ENCODE peak calls at places on chromosomes 6 and 20, in eight cellular contexts. One of them, this sample, is unnamed.
A peak's percentile ranks its signal among the peaks of the same experiment; 100 is the strongest.

GRCh38 chr6:33128318-33128717 is 52.5 kb downstream of the HLA-DPB1 start:
- DNase-seq in HCT116: no peak
- DNase-seq in activated B cell treated with CpG ODN at 0.5 μM for 24 hours: no peak
- DNase-seq in colonic mucosa: no peak
- DNase-seq in T-cell: no peak
- DNase-seq in germinal center: no peak
- DNase-seq in SK-N-SH: no peak
- DNase-seq in activated T-cell treated with anti-CD3 and anti-CD28 coated beads for 24 hours: no peak
- DNase-seq in this sample: no peak

GRCh38 chr20:49394264-49394663 is 88.2 kb downstream of the KCNB1 start:
- DNase-seq in SK-N-SH: no peak
- DNase-seq in activated T-cell treated with anti-CD3 and anti-CD28 coated beads for 24 hours: no peak
- DNase-seq in germinal center: no peak
- DNase-seq in HCT116: no peak
- DNase-seq in T-cell: no peak
- DNase-seq in colonic mucosa: no peak
- DNase-seq in activated B cell treated with CpG ODN at 0.5 μM for 24 hours: no peak
- DNase-seq in this sample: no peak

GRCh38 chr6:2020909-2021308 is 224.5 kb downstream of the GMDS start:
- DNase-seq in activated T-cell treated with anti-CD3 and anti-CD28 coated beads for 24 hours: no peak
- DNase-seq in T-cell: no peak
- DNase-seq in germinal center: no peak
- DNase-seq in HCT116: no peak
- DNase-seq in colonic mucosa: no peak
- DNase-seq in activated B cell treated with CpG ODN at 0.5 μM for 24 hours: no peak
- DNase-seq in SK-N-SH: no peak
- DNase-seq in this sample: peak; percentile 63

GRCh38 chr6:105596284-105596755 is 193.4 kb upstream of the PREP start:
- DNase-seq in T-cell: no peak
- DNase-seq in colonic mucosa: no peak
- DNase-seq in SK-N-SH: no peak
- DNase-seq in activated B cell treated with CpG ODN at 0.5 μM for 24 hours: no peak
- DNase-seq in activated T-cell treated with anti-CD3 and anti-CD28 coated beads for 24 hours: no peak
- DNase-seq in germinal center: no peak
- DNase-seq in HCT116: no peak
- DNase-seq in this sample: peak; percentile 100

GRCh38 chr6:137914530-137915193 is 47.6 kb downstream of the TNFAIP3 start:
- DNase-seq in T-cell: no peak
- DNase-seq in germinal center: no peak
- DNase-seq in SK-N-SH: no peak
- DNase-seq in activated T-cell treated with anti-CD3 and anti-CD28 coated beads for 24 hours: no peak
- DNase-seq in colonic mucosa: no peak
- DNase-seq in activated B cell treated with CpG ODN at 0.5 μM for 24 hours: no peak
- DNase-seq in HCT116: no peak
- DNase-seq in this sample: no peak

GRCh38 chr20:5658897-5659296 is 91.3 kb upstream of the SHLD1 start:
- DNase-seq in activated B cell treated with CpG ODN at 0.5 μM for 24 hours: peak; percentile 38
- DNase-seq in colonic mucosa: peak; percentile 40
- DNase-seq in HCT116: no peak
- DNase-seq in germinal center: peak; percentile 60
- DNase-seq in T-cell: peak; percentile 9
- DNase-seq in SK-N-SH: no peak
- DNase-seq in activated T-cell treated with anti-CD3 and anti-CD28 coated beads for 24 hours: peak; percentile 51
- DNase-seq in this sample: peak; percentile 30

GRCh38 chr20:58382096-58382495 is 6.9 kb upstream of the VAPB start:
- DNase-seq in SK-N-SH: no peak
- DNase-seq in HCT116: no peak
- DNase-seq in activated B cell treated with CpG ODN at 0.5 μM for 24 hours: no peak
- DNase-seq in activated T-cell treated with anti-CD3 and anti-CD28 coated beads for 24 hours: no peak
- DNase-seq in colonic mucosa: no peak
- DNase-seq in germinal center: no peak
- DNase-seq in T-cell: no peak
- DNase-seq in this sample: no peak

GRCh38 chr6:14059791-14060436 is 57.7 kb upstream of the CD83 start:
- DNase-seq in T-cell: no peak
- DNase-seq in SK-N-SH: peak; percentile 79
- DNase-seq in colonic mucosa: no peak
- DNase-seq in germinal center: no peak
- DNase-seq in activated T-cell treated with anti-CD3 and anti-CD28 coated beads for 24 hours: no peak
- DNase-seq in HCT116: no peak
- DNase-seq in activated B cell treated with CpG ODN at 0.5 μM for 24 hours: no peak
- DNase-seq in this sample: no peak

GRCh38 chr6:72631480-72631879 is 9.6 kb downstream of the KCNQ5 start:
- DNase-seq in HCT116: no peak
- DNase-seq in activated B cell treated with CpG ODN at 0.5 μM for 24 hours: no peak
- DNase-seq in colonic mucosa: no peak
- DNase-seq in SK-N-SH: no peak
- DNase-seq in activated T-cell treated with anti-CD3 and anti-CD28 coated beads for 24 hours: no peak
- DNase-seq in T-cell: no peak
- DNase-seq in germinal center: no peak
- DNase-seq in this sample: no peak

GRCh38 chr20:1876975-1877603 is 18.1 kb upstream of the SIRPA start:
- DNase-seq in colonic mucosa: no peak
- DNase-seq in germinal center: peak; percentile 84
- DNase-seq in HCT116: no peak
- DNase-seq in SK-N-SH: peak; percentile 82
- DNase-seq in T-cell: no peak
- DNase-seq in activated B cell treated with CpG ODN at 0.5 μM for 24 hours: no peak
- DNase-seq in activated T-cell treated with anti-CD3 and anti-CD28 coated beads for 24 hours: no peak
- DNase-seq in this sample: no peak

GRCh38 chr20:7608246-7608645 is 332.0 kb downstream of the HAO1 start:
- DNase-seq in colonic mucosa: no peak
- DNase-seq in germinal center: no peak
- DNase-seq in activated T-cell treated with anti-CD3 and anti-CD28 coated beads for 24 hours: no peak
- DNase-seq in SK-N-SH: no peak
- DNase-seq in HCT116: no peak
- DNase-seq in activated B cell treated with CpG ODN at 0.5 μM for 24 hours: no peak
- DNase-seq in T-cell: no peak
- DNase-seq in this sample: no peak

GRCh38 chr6:1379026-1379809 is 10.2 kb upstream of the FOXF2 start:
- DNase-seq in T-cell: no peak
- DNase-seq in germinal center: no peak
- DNase-seq in colonic mucosa: no peak
- DNase-seq in activated T-cell treated with anti-CD3 and anti-CD28 coated beads for 24 hours: no peak
- DNase-seq in activated B cell treated with CpG ODN at 0.5 μM for 24 hours: no peak
- DNase-seq in SK-N-SH: no peak
- DNase-seq in HCT116: no peak
- DNase-seq in this sample: no peak

GRCh38 chr6:52511572-52512151 is 65.2 kb downstream of the TRAM2 start:
- DNase-seq in SK-N-SH: no peak
- DNase-seq in germinal center: no peak
- DNase-seq in colonic mucosa: no peak
- DNase-seq in HCT116: no peak
- DNase-seq in activated T-cell treated with anti-CD3 and anti-CD28 coated beads for 24 hours: no peak
- DNase-seq in T-cell: no peak
- DNase-seq in activated B cell treated with CpG ODN at 0.5 μM for 24 hours: no peak
- DNase-seq in this sample: no peak

GRCh38 chr6:108565893-108566292 is 5.2 kb downstream of the FOXO3 start:
- DNase-seq in germinal center: peak; percentile 30
- DNase-seq in activated T-cell treated with anti-CD3 and anti-CD28 coated beads for 24 hours: no peak
- DNase-seq in colonic mucosa: peak; percentile 44
- DNase-seq in SK-N-SH: no peak
- DNase-seq in HCT116: no peak
- DNase-seq in T-cell: no peak
- DNase-seq in activated B cell treated with CpG ODN at 0.5 μM for 24 hours: no peak
- DNase-seq in this sample: no peak

GRCh38 chr6:82095091-82095490 is 152.5 kb downstream of the IBTK start:
- DNase-seq in T-cell: no peak
- DNase-seq in activated T-cell treated with anti-CD3 and anti-CD28 coated beads for 24 hours: no peak
- DNase-seq in germinal center: no peak
- DNase-seq in colonic mucosa: no peak
- DNase-seq in SK-N-SH: no peak
- DNase-seq in activated B cell treated with CpG ODN at 0.5 μM for 24 hours: no peak
- DNase-seq in HCT116: no peak
- DNase-seq in this sample: no peak

GRCh38 chr20:58555078-58555765 is 40.0 kb upstream of the APCDD1L start:
- DNase-seq in germinal center: no peak
- DNase-seq in HCT116: no peak
- DNase-seq in T-cell: no peak
- DNase-seq in activated T-cell treated with anti-CD3 and anti-CD28 coated beads for 24 hours: no peak
- DNase-seq in colonic mucosa: no peak
- DNase-seq in activated B cell treated with CpG ODN at 0.5 μM for 24 hours: no peak
- DNase-seq in SK-N-SH: no peak
- DNase-seq in this sample: peak; percentile 49

GRCh38 chr20:61746781-61747180 is 318.9 kb downstream of the TAF4 start:
- DNase-seq in colonic mucosa: no peak
- DNase-seq in T-cell: no peak
- DNase-seq in germinal center: no peak
- DNase-seq in HCT116: no peak
- DNase-seq in activated B cell treated with CpG ODN at 0.5 μM for 24 hours: no peak
- DNase-seq in SK-N-SH: no peak
- DNase-seq in activated T-cell treated with anti-CD3 and anti-CD28 coated beads for 24 hours: no peak
- DNase-seq in this sample: no peak

GRCh38 chr6:83860347-83860731 is 850 bp downstream of the CYB5R4 start:
- DNase-seq in activated T-cell treated with anti-CD3 and anti-CD28 coated beads for 24 hours: no peak
- DNase-seq in activated B cell treated with CpG ODN at 0.5 μM for 24 hours: no peak
- DNase-seq in HCT116: no peak
- DNase-seq in SK-N-SH: no peak
- DNase-seq in colonic mucosa: no peak
- DNase-seq in T-cell: no peak
- DNase-seq in germinal center: peak; percentile 18
- DNase-seq in this sample: no peak

GRCh38 chr6:109019911-109020310 is 74.7 kb downstream of the SESN1 start:
- DNase-seq in germinal center: no peak
- DNase-seq in T-cell: no peak
- DNase-seq in colonic mucosa: no peak
- DNase-seq in activated T-cell treated with anti-CD3 and anti-CD28 coated beads for 24 hours: no peak
- DNase-seq in activated B cell treated with CpG ODN at 0.5 μM for 24 hours: no peak
- DNase-seq in SK-N-SH: no peak
- DNase-seq in HCT116: no peak
- DNase-seq in this sample: no peak

GRCh38 chr6:155980680-155981079 is 525.0 kb upstream of the NOX3 start:
- DNase-seq in activated B cell treated with CpG ODN at 0.5 μM for 24 hours: no peak
- DNase-seq in HCT116: no peak
- DNase-seq in T-cell: no peak
- DNase-seq in germinal center: no peak
- DNase-seq in colonic mucosa: no peak
- DNase-seq in SK-N-SH: peak; percentile 32
- DNase-seq in activated T-cell treated with anti-CD3 and anti-CD28 coated beads for 24 hours: no peak
- DNase-seq in this sample: no peak

This sample was measured in BJ.